ENCODE peak calls at places on chromosomes 1 and 21, in ten cellular contexts. K is body of pancreas, N is cardiac fibroblast, D is tibial nerve, F is brain microvascular endothelial cell, O is Calu3, B is heart left ventricle, R is colonic mucosa, T is endothelial cell of umbilical vein, A is prostate gland. Q is an unnamed sample.

GRCh38 chr1:245503548-245503947 is 348.8 kb downstream of the KIF26B start:
- DNase-seq in K (no peak), N (no peak), D (no peak), F (no peak), O (no peak), B (no peak), R (no peak), T (no peak), A (no peak), Q (no peak)

GRCh38 chr1:3614755-3615742 is 3.7 kb upstream of the MEGF6 start:
- DNase-seq in K (no peak), N (no peak), D (no peak), F (no peak), O (peak), B (no peak), R (no peak), T (peak), A (no peak), Q (no peak)

GRCh38 chr1:223403184-223403815 is 10.1 kb downstream of the CCDC185 start:
- DNase-seq in K (no peak), N (peak), D (no peak), F (no peak), O (no peak), B (no peak), R (no peak), T (no peak), A (no peak), Q (no peak)

GRCh38 chr21:8993943-8994639 is 1527.3 kb upstream of the TPTE start:
- DNase-seq in K (no peak), N (no peak), D (no peak), F (no peak), O (peak), B (no peak), R (no peak), T (peak), A (no peak), Q (no peak)

GRCh38 chr1:87334351-87335174 is 5.9 kb downstream of the LMO4 start:
- DNase-seq in K (no peak), N (no peak), D (no peak), F (no peak), O (peak), B (no peak), R (peak), T (peak), A (no peak), Q (peak)

GRCh38 chr21:37208741-37209225 is 58.4 kb downstream of the VPS26C start:
- DNase-seq in K (no peak), N (no peak), D (no peak), F (no peak), O (no peak), B (no peak), R (no peak), T (no peak), A (no peak), Q (no peak)

GRCh38 chr1:236853916-236854601 is 59.0 kb downstream of the MTR start:
- DNase-seq in K (no peak), N (peak), D (no peak), F (peak), O (no peak), B (no peak), R (no peak), T (no peak), A (no peak), Q (no peak)

GRCh38 chr1:157878059-157878458 is 36.5 kb upstream of the CD5L start:
- DNase-seq in K (no peak), N (peak), D (no peak), F (peak), O (peak), B (no peak), R (no peak), T (peak), A (no peak), Q (no peak)

GRCh38 chr1:197911857-197912696 is 5.1 kb upstream of the LHX9 start:
- DNase-seq in K (no peak), N (no peak), D (no peak), F (no peak), O (peak), B (no peak), R (no peak), T (peak), A (no peak), Q (no peak)

GRCh38 chr1:17167041-17167782 is 37.7 kb upstream of the PADI1 start:
- DNase-seq in K (no peak), N (no peak), D (no peak), F (no peak), O (no peak), B (no peak), R (no peak), T (no peak), A (no peak), Q (no peak)

GRCh38 chr21:44903054-44903685 is 17.5 kb downstream of the ITGB2 start:
- DNase-seq in K (no peak), N (no peak), D (no peak), F (no peak), O (no peak), B (no peak), R (no peak), T (no peak), A (no peak), Q (no peak)

GRCh38 chr21:45768011-45768740 is 124.7 kb downstream of the PCBP3 start:
- DNase-seq in K (no peak), N (peak), D (no peak), F (peak), O (no peak), B (no peak), R (no peak), T (no peak), A (no peak), Q (no peak)

DNA sequence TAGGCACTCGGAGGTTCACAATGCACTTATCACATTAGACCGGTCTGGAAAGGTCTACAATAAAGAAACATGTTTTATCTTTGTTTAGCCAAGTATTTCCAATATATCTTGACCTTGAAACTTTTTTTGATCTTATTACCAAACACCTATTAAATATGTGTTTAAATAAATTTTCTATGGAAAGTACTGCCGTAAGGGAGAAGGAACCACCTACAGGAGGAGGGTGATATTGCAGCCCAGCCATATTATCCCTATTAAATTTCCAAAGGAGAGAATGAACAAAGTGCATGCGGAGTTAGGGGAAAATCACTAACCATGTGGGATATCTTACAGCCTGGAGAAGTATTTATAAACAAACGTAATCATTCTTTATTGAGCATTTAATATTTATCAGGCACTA is 14.5 kb downstream of the BRINP2 start:
- DNase-seq in K (peak), N (peak), D (no peak), F (peak), O (peak), B (no peak), R (no peak), T (no peak), A (no peak), Q (no peak)
- TF ChIP-seq CTCF in K (peak), N (peak), D (no peak), F (peak), O (peak), B (no peak), R (peak), T (peak), A (peak), Q (peak)

DNA sequence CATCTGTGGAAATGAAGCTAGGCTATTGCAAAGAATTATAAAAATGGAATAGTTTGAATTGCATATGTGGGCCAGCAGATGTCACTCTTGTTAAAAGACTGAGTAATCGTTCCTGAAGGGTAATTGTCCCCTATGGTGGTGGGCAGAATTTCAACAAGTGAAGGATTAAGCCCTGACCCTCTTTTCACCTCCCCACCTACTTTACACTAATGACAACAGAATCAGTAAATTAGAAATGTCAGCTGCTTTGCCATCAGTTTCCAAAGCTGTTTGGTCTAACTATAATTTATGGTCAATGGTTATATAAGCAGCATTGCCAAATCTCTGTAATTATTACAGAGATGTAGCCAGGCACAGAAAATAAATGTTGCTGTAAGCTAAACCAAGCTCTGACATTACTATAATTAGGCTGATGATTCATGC is 898.6 kb downstream of the AMY1C start:
- DNase-seq in K (no peak), N (peak), D (no peak), F (peak), O (no peak), B (no peak), R (no peak), T (no peak), A (no peak), Q (no peak)
- TF ChIP-seq CTCF in K (peak), N (no peak), D (no peak), F (peak), O (no peak), B (no peak), R (no peak), T (no peak), A (no peak), Q (peak)

DNA sequence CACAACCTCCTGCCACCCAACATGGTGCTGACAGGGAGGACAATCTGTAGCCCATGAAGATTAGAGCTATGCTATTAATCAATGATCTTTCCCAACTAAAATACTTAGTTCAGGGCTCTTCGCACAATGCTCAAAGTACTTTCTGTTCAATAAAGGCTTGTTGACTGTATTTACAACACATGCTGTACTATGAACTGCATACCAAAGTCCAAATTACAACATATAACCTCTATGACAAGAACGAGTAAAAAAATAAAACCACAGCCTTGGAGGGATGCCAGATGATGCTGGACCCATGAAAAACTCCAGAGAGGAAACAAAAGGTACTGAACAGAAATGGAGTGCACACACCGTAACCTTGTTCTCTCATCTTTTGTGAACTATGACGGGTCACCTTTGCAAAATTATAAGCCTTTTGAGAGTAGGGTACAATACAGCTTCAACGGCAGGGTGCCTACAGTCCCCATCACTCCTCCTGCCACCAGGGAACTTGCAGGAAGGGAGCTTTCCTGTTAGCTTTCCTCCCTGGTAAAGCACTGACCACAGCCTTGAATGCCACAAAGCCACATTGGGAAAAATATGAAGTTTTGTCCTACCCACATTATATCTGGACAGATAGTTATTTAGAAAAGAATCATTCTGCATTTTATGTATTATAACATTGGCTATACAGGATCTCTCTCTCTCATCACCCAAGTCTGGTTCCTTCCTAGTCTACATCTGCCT is 175.6 kb downstream of the NRIP1 start:
- DNase-seq in K (no peak), N (peak), D (peak), F (peak), O (peak), B (no peak), R (peak), T (no peak), A (no peak), Q (no peak)
- TF ChIP-seq CTCF in K (no peak), N (no peak), D (no peak), F (peak), O (no peak), B (no peak), R (no peak), T (no peak), A (no peak), Q (no peak)

GRCh38 chr1:53430256-53430655 is 28.9 kb upstream of the DMRTB1 start:
- DNase-seq in K (no peak), N (peak), D (no peak), F (no peak), O (no peak), B (no peak), R (no peak), T (peak), A (no peak), Q (no peak)
- TF ChIP-seq CTCF in K (no peak), N (no peak), D (no peak), F (no peak), O (no peak), B (no peak), R (no peak), T (no peak), A (no peak), Q (peak)